ENCODE peak calls at places on chromosomes 5 and 9, in six cellular contexts. S is neuronal stem cell, A is mesenchymal stem cell, E is H9, M is IMR-90, G is H1. V is an unnamed sample.

GRCh38 chr5:107557051-107557658 is 113.6 kb downstream of the EFNA5 start:
- DNase-seq in M (no peak), E (peak; percentile 71), A (peak; percentile 72), G (no peak), S (no peak), V (peak; percentile 99)

GRCh38 chr9:113538646-113539430 is 75.3 kb downstream of the RGS3 start:
- DNase-seq in E (no peak), A (no peak), S (no peak), M (no peak), G (no peak), V (peak; percentile 13)

GRCh38 chr5:429453-430188 is 13.4 kb upstream of the EXOC3 start:
- DNase-seq in A (no peak), M (peak; percentile 62), E (peak; percentile 31), S (no peak), G (no peak), V (peak; percentile 14)

GRCh38 chr5:163571755-163572154 is 66.3 kb downstream of the MAT2B start:
- DNase-seq in G (no peak), S (no peak), A (peak; percentile 90), M (peak; percentile 97), E (no peak), V (no peak)

GRCh38 chr9:76459691-76460635 is 981 bp downstream of the GCNT1 start:
- DNase-seq in A (peak; percentile 73), E (peak; percentile 54), G (peak; percentile 65), S (peak; percentile 23), M (peak; percentile 62), V (peak; percentile 90)

GRCh38 chr5:171714286-171714685 is 71.3 kb upstream of the SMIM23 start:
- DNase-seq in M (no peak), A (no peak), S (no peak), G (peak; percentile 3), E (peak; percentile 10), V (no peak)

GRCh38 chr5:1172670-1173404 is 28.6 kb upstream of the SLC6A19 start:
- DNase-seq in M (no peak), A (no peak), G (no peak), S (no peak), E (no peak), V (no peak)

GRCh38 chr9:131579789-131580211 is 34.5 kb downstream of the PRRT1B start:
- DNase-seq in E (no peak), S (no peak), M (no peak), A (no peak), G (no peak), V (no peak)

GRCh38 chr9:15390200-15390599 is 32.5 kb upstream of the SNAPC3 start:
- DNase-seq in S (no peak), M (no peak), E (no peak), G (no peak), A (no peak), V (no peak)

GRCh38 chr5:80399553-80400239 is 8.2 kb upstream of the ZFYVE16 start:
- DNase-seq in M (peak; percentile 73), E (no peak), A (peak; percentile 78), S (no peak), G (no peak), V (peak; percentile 58)

GRCh38 chr5:111945535-111945934 is 188.5 kb upstream of the NREP start:
- DNase-seq in S (no peak), M (peak; percentile 55), E (no peak), A (no peak), G (no peak), V (no peak)

GRCh38 chr9:85258823-85259370 is 482.9 kb downstream of the AGTPBP1 start:
- DNase-seq in G (peak; percentile 67), S (peak; percentile 45), A (peak; percentile 88), E (peak; percentile 76), M (no peak), V (peak; percentile 19)

GRCh38 chr9:77832647-77833046 is 184.5 kb upstream of the GNA14 start:
- DNase-seq in S (no peak), E (no peak), G (no peak), A (no peak), M (no peak), V (no peak)

GRCh38 chr5:145587308-145588071 is 247.7 kb downstream of the PRELID2 start:
- DNase-seq in M (peak; percentile 93), E (no peak), G (no peak), A (peak; percentile 79), S (no peak), V (no peak)

GRCh38 chr5:142871880-142872200 is 101.7 kb downstream of the ARHGAP26 start:
- DNase-seq in A (no peak), M (peak; percentile 29), S (no peak), E (no peak), G (no peak), V (no peak)

GRCh38 chr9:134318481-134318891 is 7.8 kb upstream of the RXRA start:
- DNase-seq in G (no peak), A (no peak), M (no peak), E (no peak), S (no peak), V (no peak)

GRCh38 chr9:97802276-97802675 is 50.8 kb upstream of the FOXE1 start:
- DNase-seq in G (no peak), A (peak; percentile 8), M (peak; percentile 68), E (no peak), S (no peak), V (peak; percentile 69)

GRCh38 chr9:131304676-131305366 is 15.3 kb downstream of the PLPP7 start:
- DNase-seq in S (no peak), A (peak; percentile 62), M (peak; percentile 49), E (no peak), G (no peak), V (peak; percentile 97)

GRCh38 chr9:91177081-91177480 is 184.6 kb downstream of the AUH start:
- DNase-seq in G (no peak), E (no peak), S (no peak), M (no peak), A (no peak), V (no peak)

GRCh38 chr5:119275146-119275872 is 80.5 kb upstream of the TNFAIP8 start:
- DNase-seq in A (no peak), S (no peak), G (no peak), E (no peak), M (peak; percentile 61), V (peak; percentile 89)

GRCh38 chr5:170463426-170463825 is 40.4 kb upstream of the KCNIP1 start:
- DNase-seq in S (no peak), G (no peak), E (no peak), A (no peak), M (no peak), V (no peak)

GRCh38 chr5:83559141-83559785 is 87.7 kb downstream of the VCAN start:
- DNase-seq in E (no peak), M (no peak), S (no peak), A (no peak), G (no peak), V (peak; percentile 53)

GRCh38 chr5:124463840-124464239 is 282.6 kb downstream of the ZNF608 start:
- DNase-seq in M (no peak), S (no peak), E (no peak), A (no peak), G (no peak), V (no peak)

GRCh38 chr9:121285835-121286687 is 18.1 kb downstream of the GSN start:
- DNase-seq in A (peak; percentile 90), M (peak; percentile 56), S (no peak), G (peak; percentile 61), E (peak; percentile 70), V (peak; percentile 45)

GRCh38 chr9:105842023-105842644 is 147.8 kb downstream of the TMEM38B start:
- DNase-seq in S (peak; percentile 14), E (no peak), A (peak; percentile 44), M (peak; percentile 47), G (no peak), V (peak; percentile 78)

GRCh38 chr9:7115606-7116005 is 357.8 kb downstream of the KDM4C start:
- DNase-seq in M (no peak), E (no peak), A (peak; percentile 18), G (no peak), S (no peak), V (no peak)

GRCh38 chr5:138869763-138870500 is 5.2 kb downstream of the LRRTM2 start:
- DNase-seq in E (no peak), S (no peak), M (peak; percentile 51), G (no peak), A (peak; percentile 52), V (no peak)

GRCh38 chr5:101590384-101590783 is 687.3 kb upstream of the ST8SIA4 start:
- DNase-seq in M (no peak), A (no peak), E (no peak), S (no peak), G (no peak), V (no peak)
- H4K8ac ChIP-seq in M (no peak overlapping the region), A (no peak overlapping the region), E (no peak overlapping the region), S (no peak overlapping the region), G (no peak overlapping the region), V (no peak overlapping the region)

GRCh38 chr9:3699868-3700267 is 174.1 kb upstream of the RFX3 start:
- DNase-seq in S (no peak), G (no peak), E (no peak), A (no peak), M (no peak), V (no peak)
- H2AFZ ChIP-seq in S (no peak overlapping the region), G (peak overlapping the region; percentile 2), E (no peak overlapping the region), A (no peak overlapping the region), M (no peak overlapping the region), V (no peak overlapping the region)

GRCh38 chr9:18741331-18741730 is 267.4 kb downstream of the ADAMTSL1 start:
- DNase-seq in E (no peak), A (no peak), S (no peak), M (no peak), G (no peak), V (no peak)

GRCh38 chr9:18739127-18739526 is 265.2 kb downstream of the ADAMTSL1 start:
- DNase-seq in A (no peak), E (no peak), M (no peak), G (no peak), S (no peak), V (no peak)

GRCh38 chr9:18741880-18742279 is 267.9 kb downstream of the ADAMTSL1 start:
- DNase-seq in M (no peak), G (no peak), E (no peak), A (no peak), S (no peak), V (no peak)

GRCh38 chr9:18743421-18743820 is 269.5 kb downstream of the ADAMTSL1 start:
- DNase-seq in A (no peak), M (no peak), E (no peak), S (no peak), G (no peak), V (no peak)

DNA sequence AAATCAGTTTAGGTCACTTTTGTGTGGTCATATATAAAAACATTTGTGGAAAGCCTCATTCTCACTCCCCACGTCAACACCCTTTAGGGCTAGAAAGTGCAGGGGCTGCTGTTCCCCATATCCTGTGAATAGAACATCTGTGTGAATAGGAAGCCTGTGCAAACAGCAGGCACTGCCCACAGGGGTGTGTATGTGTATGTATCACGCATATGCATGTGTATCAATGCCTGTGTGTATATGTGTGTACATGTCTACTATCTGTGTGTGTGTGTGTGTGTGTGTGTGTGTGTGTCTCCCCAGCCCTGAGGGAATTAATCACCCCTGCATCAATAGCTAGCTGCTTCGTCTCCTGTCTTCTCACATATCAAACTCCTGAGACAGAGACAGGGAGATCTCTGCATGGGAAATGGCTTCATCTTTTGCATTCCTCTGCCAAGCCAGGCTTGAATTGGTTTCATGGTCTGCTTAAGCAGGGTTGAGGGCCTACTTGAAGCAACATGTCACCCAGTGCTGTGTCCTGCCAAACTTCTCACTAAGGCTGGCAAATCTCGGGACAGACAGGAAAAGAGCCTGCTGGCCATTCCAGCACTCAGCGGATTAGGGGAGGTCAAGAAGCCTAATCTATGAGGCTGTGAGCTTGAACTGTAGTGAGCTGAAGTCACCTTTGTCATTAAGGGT is 265.8 kb downstream of the ADAMTSL1 start:
- DNase-seq in M (no peak), G (no peak), A (no peak), E (no peak), S (no peak), V (no peak)
- H2AK5ac ChIP-seq in M (no peak overlapping the region), G (no peak overlapping the region), A (no peak overlapping the region), E (no peak overlapping the region), S (no peak overlapping the region), V (no peak overlapping the region)

GRCh38 chr9:129823163-129823933 is 588 bp downstream of the TOR1A start:
- DNase-seq in G (peak; percentile 55), M (peak; percentile 27), S (no peak), E (peak; percentile 55), A (peak; percentile 46), V (no peak)
- H4K8ac ChIP-seq in G (peak overlapping the region; percentile 92), M (peak overlapping the region; percentile 85), S (peak overlapping the region; percentile 98), E (no peak overlapping the region), A (peak overlapping the region; percentile 86), V (peak overlapping the region; percentile 99)

V was measured in trophoblast cell.